ENCODE peak calls at places on chromosomes 11 and 22, in four cellular contexts. K is WTC11, S is K562, W is HepG2. Z is an unnamed sample.

GRCh38 chr22:36206255-36206654 is 4.6 kb upstream of the APOL4 start:
- DNase-seq in K (no peak), S (no peak), W (no peak), Z (no peak)

GRCh38 chr11:67582026-67582425 is 1.6 kb upstream of the GSTP1 start:
- DNase-seq in K (no peak), S (no peak), W (no peak), Z (no peak)

GRCh38 chr11:125293596-125293995 is 129.0 kb downstream of the PKNOX2 start:
- DNase-seq in K (no peak), S (no peak), W (no peak), Z (no peak)

GRCh38 chr11:119206512-119207299 is 567 bp downstream of the CBL start:
- DNase-seq in K (peak; percentile 68), S (peak; percentile 83), W (no peak), Z (no peak)

GRCh38 chr11:107496011-107496410 is 38.4 kb upstream of the CWF19L2 start:
- DNase-seq in K (no peak), S (no peak), W (peak; percentile 21), Z (no peak)

GRCh38 chr22:17313591-17313990 is 55.7 kb upstream of the CECR2 start:
- DNase-seq in K (no peak), S (no peak), W (no peak), Z (no peak)

GRCh38 chr11:102850973-102851745 is 7.8 kb upstream of the MMP3 start:
- DNase-seq in K (no peak), S (no peak), W (no peak), Z (no peak)

GRCh38 chr11:70225629-70226582 is 22.8 kb downstream of the FADD start:
- DNase-seq in K (no peak), S (no peak), W (no peak), Z (no peak)

GRCh38 chr22:39733191-39733590 is 160.4 kb downstream of the ENTHD1 start:
- DNase-seq in K (no peak), S (no peak), W (no peak), Z (no peak)
- TF ChIP-seq HMGXB4 in K (no peak), S (no peak), W (no peak), Z (no peak)

DNA sequence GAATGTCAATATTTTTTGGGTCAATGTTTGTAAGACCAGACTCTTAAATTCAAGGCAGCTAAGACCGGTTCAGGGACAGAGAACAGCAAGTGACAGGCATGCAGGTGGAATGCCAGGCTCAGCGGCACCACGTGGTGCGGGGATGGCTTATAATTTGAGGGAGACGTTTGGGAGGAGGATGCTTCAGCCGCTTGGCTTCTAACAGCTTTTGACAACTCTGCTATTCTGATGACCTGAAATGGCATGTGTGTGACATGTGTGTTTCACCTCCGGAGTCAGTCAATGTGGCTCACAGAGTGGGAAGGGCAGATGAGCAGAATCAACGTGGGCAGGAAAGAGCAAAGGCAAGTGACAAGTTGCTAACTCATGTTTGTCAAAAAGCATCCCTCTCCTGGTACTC is 228.3 kb downstream of the KIRREL3 start:
- DNase-seq in K (no peak), S (no peak), W (no peak), Z (no peak)
- TF ChIP-seq HMGXB4 in K (no peak), S (no peak), W (no peak), Z (no peak)

DNA sequence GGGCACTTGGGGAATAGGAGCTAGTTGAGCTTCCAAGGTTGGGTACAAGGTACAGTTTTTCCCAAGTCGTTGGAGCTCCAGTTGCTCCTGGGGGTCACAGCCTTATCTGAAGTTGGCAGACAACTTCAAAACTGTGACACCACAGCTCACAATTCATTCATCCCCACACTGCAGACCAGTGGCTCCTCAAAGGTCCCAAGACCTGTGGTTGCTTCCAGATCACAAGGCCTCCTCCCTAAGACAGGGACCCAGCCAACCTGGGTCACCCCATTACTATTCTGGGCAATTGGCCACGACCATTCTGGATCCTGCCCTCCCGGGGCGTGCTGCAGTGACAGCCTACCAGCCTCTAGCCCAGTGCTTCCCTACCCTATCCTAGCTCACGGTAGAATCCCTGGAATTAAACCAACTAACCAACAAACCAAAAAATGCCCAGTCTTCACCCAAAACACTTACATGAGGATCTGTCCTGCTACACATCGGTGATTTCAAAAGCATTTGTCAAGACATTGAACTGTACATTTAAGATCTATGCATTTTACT is 862 bp upstream of the PDXP start:
- DNase-seq in K (no peak), S (no peak), W (no peak), Z (no peak)
- TF ChIP-seq HMGXB4 in K (no peak), S (no peak), W (no peak), Z (no peak)

DNA sequence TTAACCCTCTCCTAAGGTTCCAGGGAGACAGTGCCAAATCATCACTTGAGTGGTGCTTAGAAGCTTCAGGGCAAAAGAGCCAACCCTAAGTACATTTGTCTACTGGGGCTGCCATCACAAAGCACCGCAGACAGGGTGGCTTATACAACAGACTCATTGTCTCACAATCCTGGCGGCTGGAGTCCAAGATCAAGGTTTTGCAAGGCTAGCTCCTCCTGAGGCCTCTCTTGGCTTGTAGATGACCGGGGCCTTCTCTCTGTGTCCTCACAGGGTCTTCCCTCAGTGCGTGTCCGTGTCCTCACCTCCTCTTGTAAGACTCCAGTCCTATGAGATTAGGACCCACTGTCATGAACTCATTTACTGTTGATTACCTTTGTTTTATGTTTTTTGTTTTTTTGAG is 34.1 kb upstream of the CD81 start:
- DNase-seq in K (no peak), S (no peak), W (no peak), Z (no peak)
- TF ChIP-seq HMGXB4 in K (no peak), S (no peak), W (no peak), Z (no peak)